ENCODE peak calls at places on chromosomes 1 and 21, in seven cellular contexts. M is left cardiac atrium; Q is T-cell; U is choroid plexus epithelial cell; I is stimulated activated CD4-positive, alpha-beta T cell treated with anti-CD3 and anti-CD28 coated beads, Interleukin-15, amount 100 ng/mL, for 24 hours; Z is HFF-Myc; G is endothelial cell. N is an unnamed sample.

GRCh38 chr1:172670791-172671190 is 11.9 kb downstream of the FASLG start:
- DNase-seq in I (peak), Z (no peak), G (no peak), U (no peak), Q (no peak), M (no peak), N (no peak)

GRCh38 chr21:41438425-41439113 is 12.5 kb downstream of the MX1 start:
- DNase-seq in M (no peak), G (no peak), Q (no peak), Z (no peak), I (no peak), U (no peak), N (no peak)

GRCh38 chr1:91830242-91831131 is 55.5 kb downstream of the TGFBR3 start:
- DNase-seq in I (no peak), M (peak), Q (no peak), G (no peak), Z (peak), U (peak), N (peak)

GRCh38 chr1:212588137-212588510 is 20.4 kb upstream of the ATF3 start:
- DNase-seq in Z (no peak), G (no peak), M (no peak), Q (no peak), I (no peak), U (no peak), N (no peak)

GRCh38 chr1:169312084-169312954 is 55.3 kb downstream of the NME7 start:
- DNase-seq in I (peak), G (no peak), Q (no peak), M (no peak), U (peak), Z (peak), N (peak)

GRCh38 chr1:202349263-202349928 is 897 bp downstream of the PPP1R12B start:
- DNase-seq in G (no peak), Q (no peak), Z (no peak), M (peak), I (no peak), U (peak), N (peak)

GRCh38 chr1:2213576-2214505 is 14.3 kb upstream of the SKI start:
- DNase-seq in G (no peak), Z (no peak), I (no peak), Q (no peak), U (peak), M (peak), N (peak)

GRCh38 chr1:53183277-53183990 is 13.2 kb upstream of the CPT2 start:
- DNase-seq in G (no peak), U (peak), Z (peak), Q (no peak), I (no peak), M (no peak), N (peak)

GRCh38 chr1:226875641-226876295 is 5.4 kb downstream of the PSEN2 start:
- DNase-seq in U (peak), Z (no peak), Q (no peak), M (peak), I (no peak), G (no peak), N (peak)

GRCh38 chr1:155026154-155026553 is 7.4 kb downstream of the DCST2 start:
- DNase-seq in U (no peak), Q (no peak), I (no peak), Z (no peak), G (no peak), M (no peak), N (no peak)

GRCh38 chr1:237864338-237865244 is 26.1 kb downstream of the ZP4 start:
- DNase-seq in U (peak), Z (no peak), G (peak), Q (no peak), M (peak), I (peak), N (no peak)

GRCh38 chr1:10514490-10515235 is 39.9 kb downstream of the PEX14 start:
- DNase-seq in G (no peak), Q (no peak), M (no peak), U (peak), I (no peak), Z (no peak), N (peak)